ENCODE peak calls at places on chromosomes 4 and X, in four cellular contexts. X is natural killer cell; K is naive thymus-derived CD8-positive, alpha-beta T cell; J is foreskin melanocyte. U is an unnamed sample.
A peak's percentile ranks its signal among the peaks of the same experiment; 100 is the strongest.

GRCh38 chr4:140070369-140070768 is 83.6 kb downstream of the MAML3 start:
- DNase-seq in X (no peak), K (no peak), J (no peak), U (no peak)

GRCh38 chrX:153944140-153944799 is at the start of gene RENBP:
- DNase-seq in X (no peak), K (peak; percentile 27), J (no peak), U (no peak)

GRCh38 chr4:41120297-41121217 is 93.8 kb downstream of the APBB2 start:
- DNase-seq in X (no peak), J (peak; percentile 72), K (no peak), U (no peak)

GRCh38 chr4:168218663-168219062 is 99.9 kb downstream of the DDX60 start:
- DNase-seq in X (no peak), K (no peak), J (no peak), U (no peak)

GRCh38 chr4:13922873-13923645 is 295.5 kb upstream of the BOD1L1 start:
- DNase-seq in X (no peak), K (no peak), J (no peak), U (no peak)

GRCh38 chr4:37540486-37540885 is 145.7 kb downstream of the RELL1 start:
- DNase-seq in J (peak; percentile 88), K (no peak), X (no peak), U (no peak)

GRCh38 chrX:136128743-136129142 is 18.6 kb upstream of the FHL1 start:
- DNase-seq in X (no peak), K (no peak), J (no peak), U (no peak)

GRCh38 chrX:107678957-107679740 is 50.8 kb downstream of the PRPS1 start:
- DNase-seq in J (no peak), X (peak; percentile 36), K (peak; percentile 45), U (no peak)

GRCh38 chr4:48400416-48400815 is 59.1 kb downstream of the SLAIN2 start:
- DNase-seq in X (no peak), K (no peak), J (no peak), U (no peak)

GRCh38 chr4:113467581-113467980 is 294.0 kb downstream of the CAMK2D start:
- DNase-seq in K (no peak), J (no peak), X (no peak), U (no peak)

GRCh38 chr4:179059396-179059795 is 1617.2 kb upstream of the AGA start:
- DNase-seq in X (no peak), K (no peak), J (no peak), U (no peak)

U was measured in GM10248.